ENCODE peak calls at places on chromosome 9, in seven cellular contexts. One of them, this sample, is unnamed.

GRCh38 chr9:134816264-134816663 is 64.3 kb upstream of the FCN2 start:
- DNase-seq in mammary epithelial cell: no peak
- DNase-seq in astrocyte: no peak
- DNase-seq in neuronal stem cell: no peak
- DNase-seq in fibroblast of lung: no peak
- DNase-seq in H1: no peak
- DNase-seq in H9: no peak
- DNase-seq in this sample: no peak

GRCh38 chr9:88521308-88521707 is 13.7 kb upstream of the NXNL2 start:
- DNase-seq in mammary epithelial cell: no peak
- DNase-seq in astrocyte: peak; percentile 26
- DNase-seq in neuronal stem cell: no peak
- DNase-seq in fibroblast of lung: peak; percentile 50
- DNase-seq in H1: no peak
- DNase-seq in H9: no peak
- DNase-seq in this sample: no peak

GRCh38 chr9:73118898-73119554 is 32.6 kb upstream of the ANXA1 start:
- DNase-seq in mammary epithelial cell: peak; percentile 95
- DNase-seq in astrocyte: peak; percentile 79
- DNase-seq in neuronal stem cell: no peak
- DNase-seq in fibroblast of lung: peak; percentile 84
- DNase-seq in H1: no peak
- DNase-seq in H9: no peak
- DNase-seq in this sample: peak; percentile 80

GRCh38 chr9:3929345-3930150 is 370.3 kb downstream of the GLIS3 start:
- DNase-seq in mammary epithelial cell: no peak
- DNase-seq in astrocyte: no peak
- DNase-seq in neuronal stem cell: no peak
- DNase-seq in fibroblast of lung: no peak
- DNase-seq in H1: no peak
- DNase-seq in H9: no peak
- DNase-seq in this sample: no peak

GRCh38 chr9:135221951-135222631 is 134.6 kb downstream of the OLFM1 start:
- DNase-seq in mammary epithelial cell: no peak
- DNase-seq in astrocyte: no peak
- DNase-seq in neuronal stem cell: no peak
- DNase-seq in fibroblast of lung: no peak
- DNase-seq in H1: no peak
- DNase-seq in H9: peak; percentile 72
- DNase-seq in this sample: no peak

GRCh38 chr9:96665789-96666188 is 10.7 kb upstream of the PRXL2C start:
- DNase-seq in mammary epithelial cell: no peak
- DNase-seq in astrocyte: no peak
- DNase-seq in neuronal stem cell: no peak
- DNase-seq in fibroblast of lung: no peak
- DNase-seq in H1: no peak
- DNase-seq in H9: no peak
- DNase-seq in this sample: no peak

GRCh38 chr9:79357620-79358019 is 214.1 kb upstream of the TLE4 start:
- DNase-seq in mammary epithelial cell: no peak
- DNase-seq in astrocyte: no peak
- DNase-seq in neuronal stem cell: no peak
- DNase-seq in fibroblast of lung: no peak
- DNase-seq in H1: no peak
- DNase-seq in H9: no peak
- DNase-seq in this sample: no peak

GRCh38 chr9:134988706-134989105 is 71.0 kb upstream of the FCN1 start:
- DNase-seq in mammary epithelial cell: no peak
- DNase-seq in astrocyte: no peak
- DNase-seq in neuronal stem cell: no peak
- DNase-seq in fibroblast of lung: no peak
- DNase-seq in H1: no peak
- DNase-seq in H9: no peak
- DNase-seq in this sample: no peak

GRCh38 chr9:17135578-17135904 is 701 bp downstream of the CNTLN start:
- DNase-seq in mammary epithelial cell: no peak
- DNase-seq in astrocyte: no peak
- DNase-seq in neuronal stem cell: no peak
- DNase-seq in fibroblast of lung: no peak
- DNase-seq in H1: no peak
- DNase-seq in H9: no peak
- DNase-seq in this sample: no peak

GRCh38 chr9:131539223-131539923 is 6.0 kb upstream of the PRRT1B start:
- DNase-seq in mammary epithelial cell: no peak
- DNase-seq in astrocyte: no peak
- DNase-seq in neuronal stem cell: no peak
- DNase-seq in fibroblast of lung: no peak
- DNase-seq in H1: no peak
- DNase-seq in H9: no peak
- DNase-seq in this sample: no peak

GRCh38 chr9:94867842-94868312 is 141.4 kb downstream of the AOPEP start:
- DNase-seq in mammary epithelial cell: peak; percentile 83
- DNase-seq in astrocyte: peak; percentile 97
- DNase-seq in neuronal stem cell: no peak
- DNase-seq in fibroblast of lung: peak; percentile 97
- DNase-seq in H1: no peak
- DNase-seq in H9: no peak
- DNase-seq in this sample: peak; percentile 66

GRCh38 chr9:114386886-114387677 is 700 bp downstream of the AKNA start:
- DNase-seq in mammary epithelial cell: no peak
- DNase-seq in astrocyte: no peak
- DNase-seq in neuronal stem cell: no peak
- DNase-seq in fibroblast of lung: peak; percentile 12
- DNase-seq in H1: no peak
- DNase-seq in H9: no peak
- DNase-seq in this sample: no peak

GRCh38 chr9:5389109-5389732 is 48.5 kb downstream of the PLGRKT start:
- DNase-seq in mammary epithelial cell: peak; percentile 85
- DNase-seq in astrocyte: peak; percentile 90
- DNase-seq in neuronal stem cell: no peak
- DNase-seq in fibroblast of lung: peak; percentile 92
- DNase-seq in H1: no peak
- DNase-seq in H9: no peak
- DNase-seq in this sample: peak; percentile 26

GRCh38 chr9:90822866-90823265 is 21.2 kb downstream of the SYK start:
- DNase-seq in mammary epithelial cell: no peak
- DNase-seq in astrocyte: no peak
- DNase-seq in neuronal stem cell: no peak
- DNase-seq in fibroblast of lung: no peak
- DNase-seq in H1: no peak
- DNase-seq in H9: peak; percentile 29
- DNase-seq in this sample: no peak

GRCh38 chr9:124320062-124320973 is 62.6 kb downstream of the NEK6 start:
- DNase-seq in mammary epithelial cell: peak; percentile 30
- DNase-seq in astrocyte: no peak
- DNase-seq in neuronal stem cell: peak; percentile 45
- DNase-seq in fibroblast of lung: peak; percentile 37
- DNase-seq in H1: peak; percentile 47
- DNase-seq in H9: peak; percentile 84
- DNase-seq in this sample: no peak

GRCh38 chr9:36041491-36041890 is 4.8 kb downstream of the RECK start:
- DNase-seq in mammary epithelial cell: no peak
- DNase-seq in astrocyte: no peak
- DNase-seq in neuronal stem cell: no peak
- DNase-seq in fibroblast of lung: no peak
- DNase-seq in H1: no peak
- DNase-seq in H9: no peak
- DNase-seq in this sample: no peak

GRCh38 chr9:128412120-128412790 is 8.4 kb upstream of the CERCAM start:
- DNase-seq in mammary epithelial cell: no peak
- DNase-seq in astrocyte: no peak
- DNase-seq in neuronal stem cell: peak; percentile 72
- DNase-seq in fibroblast of lung: peak; percentile 16
- DNase-seq in H1: peak; percentile 87
- DNase-seq in H9: peak; percentile 95
- DNase-seq in this sample: no peak

GRCh38 chr9:18668944-18669343 is 195.0 kb downstream of the ADAMTSL1 start:
- DNase-seq in mammary epithelial cell: no peak
- DNase-seq in astrocyte: no peak
- DNase-seq in neuronal stem cell: no peak
- DNase-seq in fibroblast of lung: peak; percentile 4
- DNase-seq in H1: peak; percentile 39
- DNase-seq in H9: peak; percentile 56
- DNase-seq in this sample: no peak

GRCh38 chr9:134647359-134648115 is 5.9 kb downstream of the COL5A1 start:
- DNase-seq in mammary epithelial cell: no peak
- DNase-seq in astrocyte: no peak
- DNase-seq in neuronal stem cell: no peak
- DNase-seq in fibroblast of lung: no peak
- DNase-seq in H1: no peak
- DNase-seq in H9: no peak
- DNase-seq in this sample: no peak

GRCh38 chr9:77927265-77927664 is 104.3 kb downstream of the GNAQ start:
- DNase-seq in mammary epithelial cell: no peak
- DNase-seq in astrocyte: peak; percentile 71
- DNase-seq in neuronal stem cell: no peak
- DNase-seq in fibroblast of lung: peak; percentile 81
- DNase-seq in H1: no peak
- DNase-seq in H9: no peak
- DNase-seq in this sample: no peak

DNA sequence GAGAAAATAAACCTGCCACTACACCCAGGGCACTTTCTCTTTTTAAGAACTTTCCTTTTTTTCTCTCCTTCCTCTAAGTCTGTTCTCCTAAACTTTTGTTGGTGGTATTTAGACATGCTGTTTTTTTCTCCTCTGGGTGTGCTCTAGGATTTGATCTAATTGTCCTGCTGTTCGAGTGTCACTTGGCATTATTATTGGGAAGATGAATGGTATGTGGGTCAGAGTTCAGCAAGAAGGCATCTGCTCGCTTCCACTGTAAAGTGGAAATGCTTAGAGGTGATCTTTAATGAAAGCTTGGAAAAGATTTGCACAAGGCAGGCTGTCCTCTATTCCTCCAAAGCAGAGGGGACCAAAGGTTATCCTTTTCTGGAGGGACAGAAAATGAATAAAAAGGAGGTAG is 1.3 kb upstream of the PLPPR1 start:
- DNase-seq in mammary epithelial cell: no peak
- DNase-seq in astrocyte: no peak
- DNase-seq in neuronal stem cell: no peak
- DNase-seq in fibroblast of lung: no peak
- DNase-seq in H1: no peak
- DNase-seq in H9: no peak
- DNase-seq in this sample: no peak
- H3K27ac ChIP-seq in mammary epithelial cell: no peak overlapping the region
- H3K27ac ChIP-seq in astrocyte: no peak overlapping the region
- H3K27ac ChIP-seq in neuronal stem cell: no peak overlapping the region
- H3K27ac ChIP-seq in fibroblast of lung: no peak overlapping the region
- H3K27ac ChIP-seq in H1: no peak overlapping the region
- H3K27ac ChIP-seq in H9: no peak overlapping the region
- H3K27ac ChIP-seq in this sample: no peak overlapping the region

DNA sequence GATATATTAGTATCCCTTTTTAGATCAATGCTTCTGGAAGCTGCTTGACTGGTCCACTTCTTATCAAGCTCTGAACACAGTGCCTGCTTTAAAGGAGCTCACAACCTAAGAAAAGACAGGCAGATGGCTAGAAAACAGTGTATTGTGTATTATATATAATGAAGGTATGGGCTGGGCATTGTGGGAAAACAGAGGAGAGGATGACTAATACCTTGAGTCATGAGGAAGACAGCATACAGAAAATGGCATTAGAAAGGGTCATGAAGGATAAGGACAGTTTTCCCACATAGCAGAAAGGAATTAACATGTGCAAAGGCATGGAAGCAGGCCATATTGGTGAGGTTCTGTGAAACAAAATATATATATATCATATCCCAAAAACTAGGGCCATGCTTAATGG is 309.6 kb downstream of the MLLT3 start:
- DNase-seq in mammary epithelial cell: peak; percentile 66
- DNase-seq in astrocyte: peak; percentile 16
- DNase-seq in neuronal stem cell: no peak
- DNase-seq in fibroblast of lung: peak; percentile 43
- DNase-seq in H1: no peak
- DNase-seq in H9: no peak
- DNase-seq in this sample: no peak
- H2AFZ ChIP-seq in mammary epithelial cell: peak overlapping the region; percentile 54
- H2AFZ ChIP-seq in astrocyte: no peak overlapping the region
- H2AFZ ChIP-seq in neuronal stem cell: no peak overlapping the region
- H2AFZ ChIP-seq in fibroblast of lung: no peak overlapping the region
- H2AFZ ChIP-seq in H1: no peak overlapping the region
- H2AFZ ChIP-seq in H9: no peak overlapping the region
- H2AFZ ChIP-seq in this sample: peak overlapping the region; percentile 60

DNA sequence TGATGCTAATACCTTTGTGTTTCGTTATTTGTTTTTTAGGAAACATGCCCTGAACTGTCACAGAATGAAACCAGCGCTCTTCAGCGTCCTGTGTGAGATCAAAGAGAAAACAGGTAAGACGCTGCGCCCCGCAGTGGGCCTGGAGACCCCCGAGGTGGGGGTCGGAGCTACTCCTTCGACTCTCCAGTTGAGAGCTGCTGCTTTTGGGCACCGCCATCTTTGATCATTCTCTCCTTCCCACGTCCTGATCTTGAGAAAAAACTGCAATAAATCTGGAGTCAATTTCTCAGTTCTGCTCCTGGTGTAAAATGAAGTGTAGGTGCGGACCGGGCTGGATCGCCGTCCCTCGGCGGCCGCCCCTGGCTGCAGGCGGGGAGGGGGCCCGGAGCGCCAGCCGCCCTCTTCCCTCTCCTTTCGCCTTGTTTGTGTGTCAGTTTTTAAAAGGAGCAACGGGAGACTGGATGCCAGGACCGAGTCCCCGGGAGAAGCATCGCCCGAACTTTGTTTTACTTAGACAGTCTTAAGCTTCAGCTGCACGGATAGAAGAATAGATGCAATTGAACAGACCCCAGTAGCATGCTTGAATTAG is 1.4 kb downstream of the PBX3 start:
- DNase-seq in mammary epithelial cell: peak; percentile 39
- DNase-seq in astrocyte: no peak
- DNase-seq in neuronal stem cell: no peak
- DNase-seq in fibroblast of lung: no peak
- DNase-seq in H1: no peak
- DNase-seq in H9: no peak
- DNase-seq in this sample: no peak
- H3K27ac ChIP-seq in mammary epithelial cell: peak overlapping the region; percentile 71
- H3K27ac ChIP-seq in astrocyte: peak overlapping the region; percentile 77
- H3K27ac ChIP-seq in neuronal stem cell: peak overlapping the region; percentile 23
- H3K27ac ChIP-seq in fibroblast of lung: peak overlapping the region; percentile 78
- H3K27ac ChIP-seq in H1: peak overlapping the region; percentile 25
- H3K27ac ChIP-seq in H9: no peak overlapping the region
- H3K27ac ChIP-seq in this sample: peak overlapping the region; percentile 86

GRCh38 chr9:71769175-71770165 is 1.2 kb upstream of the CEMIP2 start:
- DNase-seq in mammary epithelial cell: peak; percentile 77
- DNase-seq in astrocyte: no peak
- DNase-seq in neuronal stem cell: no peak
- DNase-seq in fibroblast of lung: peak; percentile 35
- DNase-seq in H1: no peak
- DNase-seq in H9: peak; percentile 94
- DNase-seq in this sample: no peak

GRCh38 chr9:71768388-71769174 is at the start of gene CEMIP2:
- DNase-seq in mammary epithelial cell: peak; percentile 94
- DNase-seq in astrocyte: peak; percentile 79
- DNase-seq in neuronal stem cell: peak; percentile 84
- DNase-seq in fibroblast of lung: peak; percentile 88
- DNase-seq in H1: no peak
- DNase-seq in H9: peak; percentile 91
- DNase-seq in this sample: no peak

GRCh38 chr9:71766663-71767062 is 1.6 kb downstream of the CEMIP2 start:
- DNase-seq in mammary epithelial cell: peak; percentile 46
- DNase-seq in astrocyte: no peak
- DNase-seq in neuronal stem cell: no peak
- DNase-seq in fibroblast of lung: no peak
- DNase-seq in H1: no peak
- DNase-seq in H9: no peak
- DNase-seq in this sample: no peak

GRCh38 chr9:71765693-71766092 is 2.6 kb downstream of the CEMIP2 start:
- DNase-seq in mammary epithelial cell: peak; percentile 76
- DNase-seq in astrocyte: peak; percentile 71
- DNase-seq in neuronal stem cell: no peak
- DNase-seq in fibroblast of lung: peak; percentile 78
- DNase-seq in H1: no peak
- DNase-seq in H9: no peak
- DNase-seq in this sample: no peak

GRCh38 chr9:71767421-71768321 is 642 bp downstream of the CEMIP2 start:
- DNase-seq in mammary epithelial cell: no peak
- DNase-seq in astrocyte: no peak
- DNase-seq in neuronal stem cell: peak; percentile 59
- DNase-seq in fibroblast of lung: peak; percentile 40
- DNase-seq in H1: no peak
- DNase-seq in H9: no peak
- DNase-seq in this sample: no peak
- H2AFZ ChIP-seq in mammary epithelial cell: no peak overlapping the region
- H2AFZ ChIP-seq in astrocyte: peak overlapping the region; percentile 74
- H2AFZ ChIP-seq in neuronal stem cell: peak overlapping the region; percentile 5
- H2AFZ ChIP-seq in fibroblast of lung: peak overlapping the region; percentile 69
- H2AFZ ChIP-seq in H1: no peak overlapping the region
- H2AFZ ChIP-seq in H9: no peak overlapping the region
- H2AFZ ChIP-seq in this sample: peak overlapping the region; percentile 48